ENCODE peak calls at places on chromosomes 5 and 9, in five cellular contexts. M, S, C, R and K are unnamed samples.

GRCh38 chr5:56388229-56389065 is 155.3 kb upstream of the ANKRD55 start:
- DNase-seq in M (no peak), S (no peak), C (no peak), R (no peak), K (no peak)

GRCh38 chr5:126449751-126450271 is 26.6 kb downstream of the GRAMD2B start:
- DNase-seq in M (peak), S (peak), C (no peak), R (peak), K (no peak)

GRCh38 chr9:124480621-124480981 is 26.6 kb downstream of the NR5A1 start:
- DNase-seq in M (peak), S (peak), C (no peak), R (no peak), K (peak)

GRCh38 chr5:88786217-88786560 is 96.8 kb downstream of the MEF2C start:
- DNase-seq in M (no peak), S (peak), C (no peak), R (peak), K (peak)

GRCh38 chr9:94145640-94146039 is 61.4 kb downstream of the PTPDC1 start:
- DNase-seq in M (no peak), S (no peak), C (no peak), R (no peak), K (no peak)

GRCh38 chr5:74543162-74543995 is 97.1 kb downstream of the ENC1 start:
- DNase-seq in M (no peak), S (peak), C (no peak), R (peak), K (peak)

GRCh38 chr9:114616684-114617520 is 5.8 kb downstream of the TMEM268 start:
- DNase-seq in M (peak), S (no peak), C (no peak), R (no peak), K (peak)

GRCh38 chr5:172778223-172778814 is 7.3 kb upstream of the DUSP1 start:
- DNase-seq in M (no peak), S (peak), C (no peak), R (peak), K (peak)

GRCh38 chr9:68822596-68823165 is 117.6 kb downstream of the PIP5K1B start:
- DNase-seq in M (no peak), S (no peak), C (no peak), R (no peak), K (no peak)

GRCh38 chr9:129685933-129686259 is 20.4 kb downstream of the PRRX2 start:
- DNase-seq in M (no peak), S (no peak), C (no peak), R (no peak), K (no peak)

GRCh38 chr9:31364171-31364570 is 1020.3 kb upstream of the ACO1 start:
- DNase-seq in M (no peak), S (no peak), C (no peak), R (no peak), K (no peak)

GRCh38 chr9:126331964-126332748 is 5.5 kb downstream of the MVB12B start:
- DNase-seq in M (no peak), S (no peak), C (no peak), R (no peak), K (no peak)

GRCh38 chr9:3498691-3499090 is 27.1 kb downstream of the RFX3 start:
- DNase-seq in M (peak), S (no peak), C (no peak), R (peak), K (no peak)

GRCh38 chr9:99356512-99356971 is 134.5 kb downstream of the SEC61B start:
- DNase-seq in M (no peak), S (peak), C (no peak), R (no peak), K (peak)

GRCh38 chr5:141617682-141618029 is 1.1 kb downstream of the DIAPH1 start:
- DNase-seq in M (peak), S (no peak), C (no peak), R (peak), K (no peak)

GRCh38 chr9:128276574-128277270 is 646 bp downstream of the SWI5 start:
- DNase-seq in M (no peak), S (peak), C (no peak), R (peak), K (peak)

GRCh38 chr9:109856785-109857184 is 76.8 kb downstream of the PALM2AKAP2 start:
- DNase-seq in M (no peak), S (peak), C (no peak), R (no peak), K (no peak)

GRCh38 chr5:177443144-177443983 is 3.2 kb upstream of the PRR7 start:
- DNase-seq in M (peak), S (no peak), C (no peak), R (no peak), K (peak)

GRCh38 chr9:19442240-19442639 is 33.4 kb downstream of the ACER2 start:
- DNase-seq in M (no peak), S (no peak), C (no peak), R (no peak), K (no peak)

GRCh38 chr5:3342271-3343100 is 253.1 kb upstream of the IRX1 start:
- DNase-seq in M (no peak), S (no peak), C (no peak), R (no peak), K (no peak)

GRCh38 chr9:108180511-108180910 is 675.3 kb downstream of the ACTL7B start:
- DNase-seq in M (no peak), S (no peak), C (no peak), R (no peak), K (no peak)

GRCh38 chr9:33273972-33274328 is 9.1 kb downstream of the CHMP5 start:
- DNase-seq in M (no peak), S (no peak), C (no peak), R (no peak), K (no peak)